ENCODE peak calls at places on chromosome 1, in four cellular contexts. X is HepG2, N is A549, J is GM12878. L is an unnamed sample.

GRCh38 chr1:203480525-203481084 is 5.0 kb downstream of the PRELP start:
- DNase-seq in X (no peak), J (no peak), N (peak; percentile 63), L (peak; percentile 68)

GRCh38 chr1:17588048-17588781 is 48.7 kb downstream of the ARHGEF10L start:
- DNase-seq in N (no peak), X (peak; percentile 96), J (no peak), L (peak; percentile 89)

GRCh38 chr1:245779797-245780529 is 625.2 kb downstream of the KIF26B start:
- DNase-seq in X (no peak), N (no peak), J (no peak), L (no peak)

GRCh38 chr1:11134352-11135266 is 34.9 kb upstream of the EXOSC10 start:
- DNase-seq in X (no peak), N (no peak), J (no peak), L (peak; percentile 78)

GRCh38 chr1:62241357-62242131 is 46.9 kb downstream of the L1TD1 start:
- DNase-seq in X (peak; percentile 91), N (no peak), J (no peak), L (no peak)

GRCh38 chr1:165455111-165455510 is 10.2 kb upstream of the RXRG start:
- DNase-seq in X (no peak), J (no peak), N (no peak), L (no peak)

GRCh38 chr1:13889495-13889894 is 189.5 kb downstream of the PRDM2 start:
- DNase-seq in J (no peak), N (no peak), X (no peak), L (no peak)

GRCh38 chr1:53395671-53396215 is 63.5 kb upstream of the DMRTB1 start:
- DNase-seq in X (no peak), N (no peak), J (no peak), L (no peak)

GRCh38 chr1:226980565-226981385 is 40.7 kb downstream of the COQ8A start:
- DNase-seq in N (no peak), J (no peak), X (no peak), L (peak; percentile 37)

DNA sequence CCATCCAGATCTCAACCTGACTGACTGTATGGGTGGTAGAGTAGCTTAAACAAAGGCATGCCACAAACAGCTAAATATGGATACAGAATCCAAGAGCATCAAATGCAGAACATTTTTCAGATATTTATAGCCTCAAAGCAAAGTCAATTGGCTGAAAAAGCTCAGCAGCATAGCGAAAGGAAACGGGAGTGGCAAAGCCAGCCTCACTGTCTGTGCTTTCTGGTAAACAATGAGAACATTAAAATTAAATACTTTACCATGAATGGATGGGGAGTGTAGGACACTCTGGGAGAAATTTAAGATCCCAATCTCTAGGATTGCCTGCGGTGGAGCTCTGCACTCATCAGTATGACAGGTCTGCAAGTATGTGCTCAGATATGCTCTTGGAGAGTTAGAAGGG is 4.4 kb downstream of the RASAL2 start:
- DNase-seq in X (no peak), N (no peak), J (no peak), L (peak; percentile 55)
- TF ChIP-seq PBX3 in X (no peak), N (no peak), J (no peak), L (no peak)

DNA sequence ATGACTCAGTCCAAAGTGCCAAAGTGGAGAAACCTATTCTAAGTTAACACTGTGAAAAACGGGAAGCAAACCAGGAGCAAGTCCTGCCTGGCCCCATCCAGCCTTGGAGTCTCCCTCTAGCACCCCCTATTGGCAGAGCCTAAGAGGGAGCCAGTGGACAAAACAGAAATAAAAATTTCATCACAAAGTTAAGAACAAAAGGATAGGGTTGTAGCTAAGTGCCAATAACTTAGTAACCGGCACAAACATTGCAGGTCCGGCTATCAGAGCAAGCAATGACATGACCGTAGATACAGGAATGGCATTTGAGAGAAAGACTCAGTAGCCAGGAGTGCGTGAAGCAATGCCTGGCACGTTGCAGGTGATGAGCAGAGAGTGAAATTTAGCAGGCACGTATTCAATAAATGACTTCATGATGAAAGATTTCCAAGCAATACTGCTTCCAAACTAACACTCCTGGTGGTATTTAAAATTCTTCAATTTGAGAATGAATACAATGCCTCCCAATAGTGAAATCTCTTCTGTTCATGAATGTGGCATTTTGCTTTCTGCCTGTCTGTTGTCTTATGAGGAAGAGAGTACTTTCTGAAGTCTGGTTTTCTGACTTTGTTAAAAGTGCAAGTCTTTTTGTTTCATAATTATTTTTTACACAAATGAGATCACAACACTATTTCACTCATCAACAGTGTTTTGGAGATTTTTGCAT is 391.0 kb downstream of the OMA1 start:
- DNase-seq in J (no peak), X (peak; percentile 33), N (no peak), L (no peak)
- TF ChIP-seq CTCF in J (peak; percentile 26), X (peak; percentile 55), N (no peak), L (peak; percentile 62)

GRCh38 chr1:167510880-167511279 is 7.4 kb downstream of the CD247 start:
- DNase-seq in J (no peak), X (no peak), N (no peak), L (no peak)

GRCh38 chr1:167510244-167510643 is 8.1 kb downstream of the CD247 start:
- DNase-seq in N (no peak), J (no peak), X (no peak), L (no peak)

GRCh38 chr1:167511374-167511986 is 6.8 kb downstream of the CD247 start:
- DNase-seq in J (no peak), X (no peak), N (no peak), L (no peak)

GRCh38 chr1:167514278-167514677 is 4.1 kb downstream of the CD247 start:
- DNase-seq in J (no peak), X (no peak), N (no peak), L (no peak)

DNA sequence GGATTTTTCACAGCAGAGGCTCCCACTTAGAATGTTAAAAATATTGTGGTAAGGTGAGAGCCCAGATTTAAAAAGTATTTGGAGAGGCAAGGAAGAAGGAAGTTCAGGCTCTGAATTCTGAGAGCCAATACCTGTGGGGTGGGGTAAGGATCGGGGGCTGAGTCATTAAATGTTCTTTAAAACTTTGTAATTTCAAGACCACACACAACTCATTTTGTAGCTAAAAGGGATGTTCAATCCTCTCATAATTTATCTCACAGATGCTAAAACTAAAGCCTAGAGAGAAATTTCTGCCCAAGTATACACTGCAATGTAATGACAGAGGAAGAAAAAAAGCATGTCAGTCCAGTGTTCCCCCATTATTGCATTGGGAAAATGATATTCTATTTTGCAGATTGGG is 6.1 kb downstream of the CD247 start:
- DNase-seq in J (no peak), N (no peak), X (no peak), L (no peak)
- H3K4me3 ChIP-seq in J (no peak overlapping the region), N (no peak overlapping the region), X (no peak overlapping the region), L (no peak overlapping the region)

GRCh38 chr1:223147858-223148257 is 4.8 kb upstream of the TLR5 start:
- DNase-seq in X (no peak), N (no peak), J (no peak), L (no peak)
- TF ChIP-seq PBX3 in X (no peak), N (no peak), J (no peak), L (no peak)

GRCh38 chr1:22141493-22141892 is 1.4 kb downstream of the WNT4 start:
- DNase-seq in X (no peak), N (no peak), J (no peak), L (no peak)

GRCh38 chr1:22141948-22142314 is 966 bp downstream of the WNT4 start:
- DNase-seq in N (no peak), J (no peak), X (no peak), L (peak; percentile 74)

GRCh38 chr1:22143586-22144033 is 713 bp upstream of the WNT4 start:
- DNase-seq in J (no peak), N (no peak), X (no peak), L (no peak)

GRCh38 chr1:22142315-22143064 is 407 bp downstream of the WNT4 start:
- DNase-seq in X (no peak), N (peak; percentile 25), J (no peak), L (peak; percentile 82)

DNA sequence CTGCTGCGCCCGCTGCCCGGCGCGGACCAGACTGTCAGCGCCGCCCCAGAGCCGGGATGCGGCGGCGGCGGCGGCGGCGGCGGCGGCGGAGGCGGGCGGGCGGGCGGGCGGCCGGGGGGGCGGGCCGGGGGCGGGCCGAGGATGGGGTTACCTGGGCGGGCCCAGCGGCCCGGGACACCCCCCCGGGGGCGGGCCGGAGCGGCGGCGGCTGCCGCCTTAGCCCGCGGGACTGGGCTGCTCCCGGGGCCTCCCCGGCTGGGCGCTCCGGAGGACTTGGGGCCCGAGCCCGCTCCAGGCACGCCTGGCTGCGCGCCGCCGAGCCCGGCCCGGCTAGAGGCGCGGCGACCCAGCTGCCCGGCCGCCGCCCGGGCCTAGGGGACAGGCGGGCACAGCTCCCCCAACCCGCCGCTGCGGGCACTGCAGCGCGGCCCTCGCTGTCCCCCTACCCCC is at the start of gene WNT4:
- DNase-seq in N (peak; percentile 29), X (no peak), J (no peak), L (peak; percentile 92)
- TF ChIP-seq CTCF in N (peak; percentile 42), X (no peak), J (peak; percentile 15), L (no peak)